ENCODE peak calls at places on chromosome 18, in five cellular contexts. X is left kidney, L is body of pancreas, Y is A172, Q is left cardiac atrium. J is an unnamed sample.

GRCh38 chr18:36298113-36298701 is 694 bp downstream of the FHOD3 start:
- DNase-seq in X (peak; percentile 78), L (no peak), Y (no peak), Q (no peak), J (no peak)

GRCh38 chr18:32086866-32087265 is 4.8 kb upstream of the RNF138 start:
- DNase-seq in X (no peak), L (no peak), Y (peak; percentile 19), Q (no peak), J (no peak)

GRCh38 chr18:21490745-21491144 is 109.8 kb downstream of the ESCO1 start:
- DNase-seq in X (peak; percentile 74), L (no peak), Y (no peak), Q (no peak), J (no peak)

GRCh38 chr18:8870528-8870927 is 165.2 kb downstream of the MTCL1 start:
- DNase-seq in X (no peak), L (no peak), Y (no peak), Q (no peak), J (no peak)

GRCh38 chr18:76679877-76680276 is 142.5 kb upstream of the ZNF236 start:
- DNase-seq in X (peak; percentile 46), L (no peak), Y (no peak), Q (no peak), J (no peak)

GRCh38 chr18:4750392-4751346 is 295.6 kb upstream of the DLGAP1 start:
- DNase-seq in X (no peak), L (no peak), Y (no peak), Q (no peak), J (no peak)

GRCh38 chr18:60347526-60348045 is 25.0 kb downstream of the MC4R start:
- DNase-seq in X (no peak), L (no peak), Y (no peak), Q (no peak), J (no peak)

GRCh38 chr18:44826418-44827259 is 146.0 kb downstream of the SETBP1 start:
- DNase-seq in X (peak; percentile 81), L (peak; percentile 76), Y (peak; percentile 48), Q (peak; percentile 79), J (peak; percentile 87)

GRCh38 chr18:68735498-68736343 is 20.8 kb upstream of the TMX3 start:
- DNase-seq in X (peak; percentile 57), L (no peak), Y (peak; percentile 33), Q (no peak), J (no peak)

GRCh38 chr18:73613706-73614340 is 533.8 kb downstream of the FBXO15 start:
- DNase-seq in X (no peak), L (no peak), Y (no peak), Q (no peak), J (no peak)

GRCh38 chr18:64407606-64408005 is 258.7 kb upstream of the LINC00305 start:
- DNase-seq in X (no peak), L (no peak), Y (no peak), Q (no peak), J (no peak)

GRCh38 chr18:61898576-61899205 is 5.9 kb upstream of the RNF152 start:
- DNase-seq in X (peak; percentile 72), L (no peak), Y (no peak), Q (no peak), J (peak; percentile 11)

GRCh38 chr18:7116001-7116831 is 1.4 kb downstream of the LAMA1 start:
- DNase-seq in X (peak; percentile 86), L (no peak), Y (no peak), Q (no peak), J (no peak)

GRCh38 chr18:54112356-54112755 is 112.1 kb downstream of the MBD2 start:
- DNase-seq in X (no peak), L (no peak), Y (no peak), Q (no peak), J (no peak)

GRCh38 chr18:62716679-62717058 is 1.3 kb downstream of the PHLPP1 start:
- DNase-seq in X (peak; percentile 76), L (peak; percentile 50), Y (no peak), Q (peak; percentile 59), J (peak; percentile 43)

GRCh38 chr18:70121842-70122241 is 83.6 kb downstream of the RTTN start:
- DNase-seq in X (no peak), L (no peak), Y (no peak), Q (no peak), J (no peak)

GRCh38 chr18:58529714-58530354 is 99.1 kb downstream of the ALPK2 start:
- DNase-seq in X (peak; percentile 72), L (peak; percentile 58), Y (peak; percentile 44), Q (peak; percentile 66), J (peak; percentile 63)

GRCh38 chr18:76573325-76574025 is 78.4 kb upstream of the ZNF516 start:
- DNase-seq in X (no peak), L (no peak), Y (peak; percentile 39), Q (no peak), J (no peak)

GRCh38 chr18:33212363-33212762 is 228.2 kb downstream of the CCDC178 start:
- DNase-seq in X (no peak), L (no peak), Y (no peak), Q (no peak), J (no peak)

GRCh38 chr18:78407456-78407823 is 572.2 kb upstream of the SALL3 start:
- DNase-seq in X (peak; percentile 73), L (no peak), Y (no peak), Q (no peak), J (peak; percentile 85)

J was measured in prostate gland.